ENCODE peak calls at places on chromosomes 2 and 18, in seven cellular contexts. L is H1, A is left lung, U is tibial nerve, E is ovary, M is endodermal cell, I is GM23338. H is an unnamed sample. For H3K27me3 and H3K36me3, the result is how much of the 10 kb centered on the place peaks cover.

GRCh38 chr2:206783718-206784117 is 18.3 kb downstream of the FASTKD2 start:
- DNase-seq in L (no peak), A (no peak), U (no peak), E (no peak), M (peak), I (peak), H (no peak)

GRCh38 chr2:178327516-178327915 is 123.5 kb downstream of the PRKRA start:
- DNase-seq in L (no peak), A (no peak), U (no peak), E (no peak), M (no peak), I (no peak), H (no peak)

GRCh38 chr18:5909130-5909529 is 13.8 kb upstream of the TMEM200C start:
- DNase-seq in L (no peak), A (no peak), U (no peak), E (no peak), M (no peak), I (peak), H (no peak)

GRCh38 chr2:133674433-133675331 is 106.4 kb upstream of the NCKAP5 start:
- DNase-seq in L (peak), A (no peak), U (peak), E (peak), M (peak), I (peak), H (no peak)

GRCh38 chr2:8661736-8662135 is 20.1 kb upstream of the ID2 start:
- DNase-seq in L (no peak), A (no peak), U (no peak), E (no peak), M (no peak), I (no peak), H (no peak)

GRCh38 chr2:127630409-127631183 is 15.4 kb upstream of the GPR17 start:
- DNase-seq in L (no peak), A (peak), U (no peak), E (no peak), M (no peak), I (no peak), H (no peak)

GRCh38 chr2:152676461-152676860 is 40.8 kb downstream of the PRPF40A start:
- DNase-seq in L (no peak), A (no peak), U (no peak), E (no peak), M (no peak), I (no peak), H (no peak)

GRCh38 chr2:119247844-119248271 is 24.2 kb downstream of the STEAP3 start:
- DNase-seq in L (no peak), A (no peak), U (no peak), E (no peak), M (peak), I (no peak), H (no peak)

DNA sequence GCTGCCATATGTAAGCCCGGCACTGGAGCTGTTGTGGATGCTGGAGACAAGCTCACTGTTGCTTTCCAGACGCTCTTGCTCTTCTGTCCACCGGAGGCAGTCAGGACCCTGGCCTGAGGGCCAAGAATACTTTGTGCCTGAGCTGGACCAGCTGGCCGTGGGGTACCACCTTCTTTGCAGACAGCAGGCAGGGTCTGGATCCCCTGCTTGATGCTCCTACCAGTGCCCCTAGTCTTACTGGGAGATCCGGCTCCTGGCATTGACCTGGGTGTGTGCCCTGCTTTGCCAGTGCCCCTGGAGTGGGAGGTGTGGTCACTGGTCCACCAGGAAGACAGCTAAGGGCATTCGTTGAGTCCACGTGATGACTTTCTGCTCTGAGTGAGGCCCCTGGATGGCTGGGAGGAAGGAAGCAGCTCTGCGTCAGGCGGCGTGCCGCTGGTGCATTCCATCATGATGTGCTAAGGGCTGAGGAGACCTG is 59.3 kb downstream of the LRRFIP1 start:
- DNase-seq in L (no peak), A (no peak), U (no peak), E (no peak), M (no peak), I (peak), H (peak)
- TF ChIP-seq CTCF in L (peak), A (no peak), U (no peak), E (no peak), M (peak), I (peak), H (no peak)

GRCh38 chr18:21916594-21916993 is 176.0 kb downstream of the MIB1 start:
- DNase-seq in L (no peak), A (no peak), U (no peak), E (no peak), M (no peak), I (no peak), H (no peak)

GRCh38 chr18:21912339-21913239 is 172.0 kb downstream of the MIB1 start:
- DNase-seq in L (no peak), A (no peak), U (no peak), E (no peak), M (peak), I (peak), H (no peak)

GRCh38 chr18:21914739-21915319 is 174.2 kb downstream of the MIB1 start:
- DNase-seq in L (no peak), A (no peak), U (no peak), E (no peak), M (peak), I (peak), H (no peak)

GRCh38 chr18:21918693-21919092 is 178.1 kb downstream of the MIB1 start:
- DNase-seq in L (no peak), A (no peak), U (no peak), E (no peak), M (no peak), I (no peak), H (no peak)

GRCh38 chr18:21915546-21915945 is 175.0 kb downstream of the MIB1 start:
- DNase-seq in L (no peak), A (no peak), U (no peak), E (no peak), M (no peak), I (no peak), H (no peak)
- H3K27me3 ChIP-seq in L (under half), A (under half), U (under half), E (under half), M (under half), I (under half), H (under half)

GRCh38 chr2:11458753-11459152 is 7.2 kb downstream of the E2F6 start:
- DNase-seq in L (no peak), A (no peak), U (no peak), E (no peak), M (peak), I (no peak), H (no peak)

GRCh38 chr2:11454824-11455223 is 11.1 kb downstream of the E2F6 start:
- DNase-seq in L (no peak), A (no peak), U (no peak), E (no peak), M (no peak), I (no peak), H (no peak)

GRCh38 chr2:11457935-11458334 is 8.0 kb downstream of the E2F6 start:
- DNase-seq in L (no peak), A (no peak), U (no peak), E (no peak), M (no peak), I (no peak), H (no peak)

GRCh38 chr2:11456251-11456650 is 9.7 kb downstream of the E2F6 start:
- DNase-seq in L (no peak), A (no peak), U (no peak), E (no peak), M (no peak), I (no peak), H (no peak)

GRCh38 chr2:11459816-11460215 is 6.1 kb downstream of the E2F6 start:
- DNase-seq in L (no peak), A (no peak), U (no peak), E (no peak), M (no peak), I (no peak), H (no peak)
- H3K36me3 ChIP-seq in L (under half), A (under half), U (under half), E (under half), M (half or more), I (under half), H (under half)

GRCh38 chr2:125516496-125517109 is 1139.4 kb upstream of the GYPC start:
- DNase-seq in L (peak), A (no peak), U (no peak), E (no peak), M (peak), I (peak), H (no peak)
- TF ChIP-seq CTCF in L (peak), A (no peak), U (no peak), E (no peak), M (peak), I (peak), H (no peak)

DNA sequence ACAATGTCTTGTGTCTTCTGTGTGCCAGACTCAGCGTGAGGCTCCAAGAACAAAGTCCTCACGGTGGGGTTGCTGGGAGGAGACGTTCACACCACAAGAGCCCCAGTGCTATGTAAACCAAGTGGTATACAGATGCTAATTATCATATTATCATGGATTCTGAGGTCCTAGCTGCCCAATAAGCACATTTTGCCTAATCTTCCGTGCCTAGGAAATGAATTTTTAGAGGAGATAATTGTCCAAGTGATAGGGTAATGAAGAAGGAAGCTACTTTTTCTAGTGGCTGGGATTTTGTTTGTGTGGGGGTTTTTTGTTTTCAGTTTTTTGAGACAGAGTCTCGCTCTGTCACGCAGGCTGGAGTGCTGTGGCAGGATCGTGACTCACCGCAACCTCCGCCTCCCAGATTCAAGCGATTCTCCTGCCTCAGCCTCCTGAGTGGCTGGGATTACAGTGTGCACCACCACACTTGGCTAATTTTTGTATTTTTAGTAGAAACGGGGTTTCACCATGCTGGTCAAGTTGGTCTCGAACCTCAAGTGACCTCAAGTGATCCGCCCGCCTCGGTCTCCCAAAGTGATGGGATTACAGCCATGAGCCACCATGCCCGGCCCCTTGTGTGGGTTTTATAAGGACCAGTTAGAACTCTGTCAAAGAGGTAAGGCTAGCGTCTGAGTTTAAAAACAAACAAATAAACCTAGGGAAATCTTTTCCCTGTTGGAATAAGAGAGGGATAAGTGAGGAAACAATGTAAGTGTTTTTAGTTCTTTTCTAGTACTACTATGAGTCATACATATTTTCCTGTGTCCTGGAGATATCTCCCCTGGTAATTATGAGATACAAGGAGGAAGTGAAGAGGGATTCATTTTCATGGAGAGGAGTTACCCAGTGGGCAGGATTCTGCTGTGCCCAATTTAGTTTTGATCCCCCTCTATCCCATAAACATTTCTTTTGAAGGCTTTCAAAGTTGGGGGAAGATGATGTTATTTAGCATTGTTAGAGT is 9.5 kb upstream of the SMAD7 start:
- DNase-seq in L (no peak), A (no peak), U (no peak), E (no peak), M (peak), I (peak), H (no peak)
- H3K27me3 ChIP-seq in L (under half), A (under half), U (under half), E (under half), M (under half), I (under half), H (under half)

DNA sequence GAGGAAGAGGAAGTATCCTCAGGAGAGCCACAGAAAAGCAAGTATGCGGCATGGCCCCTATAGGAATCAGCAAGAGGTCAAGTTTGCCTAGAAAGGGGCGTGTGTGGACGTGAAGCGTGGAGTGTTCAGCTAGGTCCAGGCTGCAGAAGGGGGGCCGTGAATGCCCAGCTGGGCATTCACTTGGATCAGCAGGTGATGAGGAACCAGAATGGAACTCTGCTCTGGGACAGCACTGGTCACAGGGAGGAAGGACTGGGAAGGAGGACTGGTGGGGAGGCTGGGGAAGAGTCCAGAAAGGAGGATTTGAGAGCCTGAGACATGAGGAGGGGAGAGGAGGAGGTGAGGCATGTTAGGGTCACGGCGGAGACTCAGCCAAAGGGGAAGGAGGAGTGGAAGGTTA is 19.8 kb downstream of the STAT1 start:
- DNase-seq in L (no peak), A (no peak), U (no peak), E (no peak), M (no peak), I (no peak), H (no peak)
- H3K36me3 ChIP-seq in L (half or more), A (under half), U (under half), E (under half), M (half or more), I (half or more), H (half or more)

H was measured in ascending aorta.